ENCODE peak calls at places on chromosome 2, in five cellular contexts. J is HTR-8/SVneo, I is B cell, X is T-helper 1 cell, U is naive B cell. H is an unnamed sample.

GRCh38 chr2:159168707-159169106 is 117.8 kb downstream of the WDSUB1 start:
- DNase-seq in J (peak), I (no peak), X (no peak), U (no peak), H (no peak)

GRCh38 chr2:393711-394696 is 106.1 kb upstream of the ALKAL2 start:
- DNase-seq in J (peak), I (peak), X (peak), U (peak), H (peak)

GRCh38 chr2:11681722-11682589 is 12.0 kb upstream of the NTSR2 start:
- DNase-seq in J (peak), I (peak), X (no peak), U (peak), H (peak)

GRCh38 chr2:46239847-46240181 is 57.4 kb upstream of the EPAS1 start:
- DNase-seq in J (no peak), I (no peak), X (peak), U (no peak), H (no peak)

GRCh38 chr2:218255441-218255840 is 5.4 kb upstream of the GPBAR1 start:
- DNase-seq in J (no peak), I (no peak), X (no peak), U (no peak), H (no peak)

GRCh38 chr2:97736608-97737330 is 23.4 kb downstream of the ZAP70 start:
- DNase-seq in J (no peak), I (no peak), X (no peak), U (no peak), H (no peak)

GRCh38 chr2:204261776-204262175 is 283.5 kb upstream of the PARD3B start:
- DNase-seq in J (no peak), I (no peak), X (no peak), U (no peak), H (no peak)

GRCh38 chr2:207135340-207135739 is 30.4 kb downstream of the KLF7 start:
- DNase-seq in J (no peak), I (no peak), X (no peak), U (no peak), H (no peak)

GRCh38 chr2:109343460-109343859 is 214.5 kb downstream of the SH3RF3 start:
- DNase-seq in J (no peak), I (no peak), X (no peak), U (no peak), H (no peak)